ENCODE peak calls at places on chromosomes 7 and 10, in seven cellular contexts. B is H54, X is NCI-H748 treated with DMSO at 0.1 percent for 48 hours, I is NCI-H2081 treated with DMSO at 0.1 percent for 48 hours, L is keratinocyte, K is iris pigment epithelial cell, A is left ventricle myocardium inferior. R is an unnamed sample.
A peak's percentile ranks its signal among the peaks of the same experiment; 100 is the strongest.

GRCh38 chr7:52639126-52639525 is 396.3 kb upstream of the POM121L12 start:
- DNase-seq in B (no peak), X (no peak), L (no peak), K (peak; percentile 3), I (no peak), A (no peak), R (no peak)

GRCh38 chr7:151849879-151850260 is 27.0 kb downstream of the PRKAG2 start:
- DNase-seq in B (no peak), K (no peak), I (no peak), X (no peak), L (no peak), A (peak; percentile 5), R (no peak)

GRCh38 chr7:91047636-91048035 is 216.6 kb upstream of the FZD1 start:
- DNase-seq in I (no peak), L (no peak), X (no peak), B (no peak), K (peak; percentile 21), A (no peak), R (no peak)

GRCh38 chr7:32489788-32490126 is 423 bp downstream of the LSM5 start:
- DNase-seq in A (no peak), K (no peak), X (peak; percentile 32), B (no peak), L (no peak), I (no peak), R (no peak)

GRCh38 chr7:52876402-52876801 is 159.0 kb upstream of the POM121L12 start:
- DNase-seq in X (no peak), B (no peak), I (no peak), L (no peak), K (peak; percentile 1), A (no peak), R (no peak)

GRCh38 chr10:86362566-86363183 is 3.9 kb downstream of the GRID1 start:
- DNase-seq in I (no peak), A (no peak), X (no peak), B (no peak), K (no peak), L (no peak), R (no peak)

GRCh38 chr10:130254168-130255061 is 118.2 kb downstream of the GLRX3 start:
- DNase-seq in K (no peak), B (no peak), A (no peak), X (no peak), L (no peak), I (no peak), R (no peak)

GRCh38 chr7:63012633-63013183 is 985.9 kb upstream of the ZNF722 start:
- DNase-seq in A (no peak), L (no peak), X (no peak), I (no peak), K (no peak), B (no peak), R (peak; percentile 2)

GRCh38 chr10:24196426-24197039 is 12.4 kb upstream of the KIAA1217 start:
- DNase-seq in I (no peak), A (peak; percentile 71), X (peak; percentile 19), L (peak; percentile 19), K (peak; percentile 52), B (peak; percentile 59), R (peak; percentile 79)

GRCh38 chr10:113084031-113084430 is 134.0 kb downstream of the TCF7L2 start:
- DNase-seq in L (no peak), A (no peak), I (no peak), X (no peak), K (no peak), B (no peak), R (peak; percentile 47)

GRCh38 chr10:47029181-47029971 is 118.1 kb downstream of the PTPN20 start:
- DNase-seq in X (no peak), I (no peak), A (no peak), L (no peak), K (no peak), B (no peak), R (no peak)

GRCh38 chr10:97154789-97155188 is 31.0 kb downstream of the SLIT1 start:
- DNase-seq in X (no peak), B (no peak), K (no peak), I (no peak), A (no peak), L (no peak), R (no peak)

GRCh38 chr10:6089334-6090219 is 743 bp downstream of the RBM17 start:
- DNase-seq in A (no peak), X (no peak), B (peak; percentile 5), I (no peak), K (peak; percentile 43), L (peak; percentile 25), R (peak; percentile 50)

GRCh38 chr7:71988176-71988575 is 424.0 kb downstream of the CALN1 start:
- DNase-seq in A (no peak), K (no peak), B (no peak), X (no peak), L (no peak), I (no peak), R (no peak)

GRCh38 chr10:116113721-116114501 is 159.1 kb downstream of the GFRA1 start:
- DNase-seq in L (no peak), I (no peak), K (peak; percentile 87), B (peak; percentile 17), A (no peak), X (no peak), R (peak; percentile 32)

GRCh38 chr7:22193361-22194016 is 163.5 kb downstream of the RAPGEF5 start:
- DNase-seq in K (peak; percentile 10), A (peak; percentile 32), L (no peak), I (no peak), B (no peak), X (no peak), R (peak; percentile 21)

GRCh38 chr7:32119790-32120196 is 49.6 kb upstream of the PDE1C start:
- DNase-seq in K (no peak), A (no peak), B (no peak), X (no peak), L (no peak), I (no peak), R (no peak)

GRCh38 chr7:32937344-32938174 is 19.7 kb upstream of the FKBP9 start:
- DNase-seq in X (peak; percentile 44), L (no peak), K (peak; percentile 16), I (no peak), A (peak; percentile 49), B (peak; percentile 51), R (peak; percentile 78)

GRCh38 chr7:44563171-44563679 is 10.5 kb downstream of the DDX56 start:
- DNase-seq in A (no peak), B (no peak), I (no peak), K (no peak), X (no peak), L (no peak), R (no peak)

GRCh38 chr10:2813277-2813676 is 254.1 kb upstream of the PFKP start:
- DNase-seq in L (no peak), B (no peak), I (no peak), X (no peak), A (no peak), K (no peak), R (no peak)

GRCh38 chr10:14389981-14390590 is 59.4 kb upstream of the FRMD4A start:
- DNase-seq in B (no peak), L (no peak), A (no peak), K (no peak), I (no peak), X (no peak), R (no peak)

GRCh38 chr10:124916098-124916584 is 25.8 kb upstream of the ZRANB1 start:
- DNase-seq in I (no peak), L (no peak), A (no peak), X (no peak), B (no peak), K (peak; percentile 27), R (no peak)

GRCh38 chr7:144869072-144869471 is 33.2 kb upstream of the TPK1 start:
- DNase-seq in X (no peak), K (no peak), A (no peak), B (no peak), I (no peak), L (no peak), R (no peak)

GRCh38 chr10:12350167-12350872 is 973 bp downstream of the CAMK1D start:
- DNase-seq in B (no peak), K (peak; percentile 33), X (peak; percentile 11), L (no peak), A (peak; percentile 21), I (no peak), R (peak; percentile 22)

GRCh38 chr7:38398725-38399321 is 125.4 kb upstream of the TARP start:
- DNase-seq in L (no peak), I (no peak), B (peak; percentile 42), K (peak; percentile 47), X (peak; percentile 29), A (peak; percentile 45), R (peak; percentile 66)

R was measured in foreskin fibroblast.